ENCODE peak calls at places on chromosome 11, in eight cellular contexts. One of them, this sample, is unnamed.
A peak's percentile ranks its signal among the peaks of the same experiment; 100 is the strongest.

GRCh38 chr11:65446446-65447277 is 24.1 kb downstream of the NEAT1 start:
- DNase-seq in activated CD8-positive, alpha-beta memory T cell treated with anti-CD3 and anti-CD28 coated beads for 4 hours: no peak
- DNase-seq in GF-D8: no peak
- DNase-seq in hippocampal formation: no peak
- DNase-seq in stimulated activated CD8-positive, alpha-beta memory T cell treated with anti-CD3 and anti-CD28 coated beads, Interleukin-4, amount 100 ng/mL, for 4 hours: no peak
- DNase-seq in AG09319: no peak
- DNase-seq in naive thymus-derived CD8-positive, alpha-beta T cell: no peak
- DNase-seq in anterior cingulate cortex: no peak
- DNase-seq in this sample: no peak

GRCh38 chr11:48148749-48149148 is 67.9 kb upstream of the OR4B1 start:
- DNase-seq in activated CD8-positive, alpha-beta memory T cell treated with anti-CD3 and anti-CD28 coated beads for 4 hours: no peak
- DNase-seq in GF-D8: no peak
- DNase-seq in hippocampal formation: no peak
- DNase-seq in stimulated activated CD8-positive, alpha-beta memory T cell treated with anti-CD3 and anti-CD28 coated beads, Interleukin-4, amount 100 ng/mL, for 4 hours: no peak
- DNase-seq in AG09319: no peak
- DNase-seq in naive thymus-derived CD8-positive, alpha-beta T cell: no peak
- DNase-seq in anterior cingulate cortex: no peak
- DNase-seq in this sample: no peak

GRCh38 chr11:60788401-60789110 is 3.4 kb downstream of the MS4A10 start:
- DNase-seq in activated CD8-positive, alpha-beta memory T cell treated with anti-CD3 and anti-CD28 coated beads for 4 hours: no peak
- DNase-seq in GF-D8: no peak
- DNase-seq in hippocampal formation: no peak
- DNase-seq in stimulated activated CD8-positive, alpha-beta memory T cell treated with anti-CD3 and anti-CD28 coated beads, Interleukin-4, amount 100 ng/mL, for 4 hours: no peak
- DNase-seq in AG09319: no peak
- DNase-seq in naive thymus-derived CD8-positive, alpha-beta T cell: no peak
- DNase-seq in anterior cingulate cortex: no peak
- DNase-seq in this sample: no peak

GRCh38 chr11:65026810-65027209 is 429 bp upstream of the SNX15 start:
- DNase-seq in activated CD8-positive, alpha-beta memory T cell treated with anti-CD3 and anti-CD28 coated beads for 4 hours: no peak
- DNase-seq in GF-D8: no peak
- DNase-seq in hippocampal formation: no peak
- DNase-seq in stimulated activated CD8-positive, alpha-beta memory T cell treated with anti-CD3 and anti-CD28 coated beads, Interleukin-4, amount 100 ng/mL, for 4 hours: no peak
- DNase-seq in AG09319: no peak
- DNase-seq in naive thymus-derived CD8-positive, alpha-beta T cell: no peak
- DNase-seq in anterior cingulate cortex: no peak
- DNase-seq in this sample: no peak

GRCh38 chr11:22275600-22275999 is 62.6 kb upstream of the SLC17A6 start:
- DNase-seq in activated CD8-positive, alpha-beta memory T cell treated with anti-CD3 and anti-CD28 coated beads for 4 hours: no peak
- DNase-seq in GF-D8: no peak
- DNase-seq in hippocampal formation: no peak
- DNase-seq in stimulated activated CD8-positive, alpha-beta memory T cell treated with anti-CD3 and anti-CD28 coated beads, Interleukin-4, amount 100 ng/mL, for 4 hours: no peak
- DNase-seq in AG09319: no peak
- DNase-seq in naive thymus-derived CD8-positive, alpha-beta T cell: no peak
- DNase-seq in anterior cingulate cortex: no peak
- DNase-seq in this sample: no peak

GRCh38 chr11:121634889-121635288 is 182.1 kb upstream of the SORL1-AS1 start:
- DNase-seq in activated CD8-positive, alpha-beta memory T cell treated with anti-CD3 and anti-CD28 coated beads for 4 hours: no peak
- DNase-seq in GF-D8: no peak
- DNase-seq in hippocampal formation: no peak
- DNase-seq in stimulated activated CD8-positive, alpha-beta memory T cell treated with anti-CD3 and anti-CD28 coated beads, Interleukin-4, amount 100 ng/mL, for 4 hours: no peak
- DNase-seq in AG09319: peak; percentile 75
- DNase-seq in naive thymus-derived CD8-positive, alpha-beta T cell: no peak
- DNase-seq in anterior cingulate cortex: no peak
- DNase-seq in this sample: no peak

GRCh38 chr11:58394195-58394594 is 12.5 kb downstream of the OR5B3 start:
- DNase-seq in activated CD8-positive, alpha-beta memory T cell treated with anti-CD3 and anti-CD28 coated beads for 4 hours: no peak
- DNase-seq in GF-D8: no peak
- DNase-seq in hippocampal formation: no peak
- DNase-seq in stimulated activated CD8-positive, alpha-beta memory T cell treated with anti-CD3 and anti-CD28 coated beads, Interleukin-4, amount 100 ng/mL, for 4 hours: no peak
- DNase-seq in AG09319: no peak
- DNase-seq in naive thymus-derived CD8-positive, alpha-beta T cell: no peak
- DNase-seq in anterior cingulate cortex: no peak
- DNase-seq in this sample: no peak

GRCh38 chr11:116703421-116703820 is 69.4 kb downstream of the BUD13 start:
- DNase-seq in activated CD8-positive, alpha-beta memory T cell treated with anti-CD3 and anti-CD28 coated beads for 4 hours: no peak
- DNase-seq in GF-D8: no peak
- DNase-seq in hippocampal formation: no peak
- DNase-seq in stimulated activated CD8-positive, alpha-beta memory T cell treated with anti-CD3 and anti-CD28 coated beads, Interleukin-4, amount 100 ng/mL, for 4 hours: no peak
- DNase-seq in AG09319: no peak
- DNase-seq in naive thymus-derived CD8-positive, alpha-beta T cell: no peak
- DNase-seq in anterior cingulate cortex: peak; percentile 32
- DNase-seq in this sample: no peak

GRCh38 chr11:67698247-67698646 is 23.8 kb upstream of the ALDH3B2 start:
- DNase-seq in activated CD8-positive, alpha-beta memory T cell treated with anti-CD3 and anti-CD28 coated beads for 4 hours: no peak
- DNase-seq in GF-D8: no peak
- DNase-seq in hippocampal formation: no peak
- DNase-seq in stimulated activated CD8-positive, alpha-beta memory T cell treated with anti-CD3 and anti-CD28 coated beads, Interleukin-4, amount 100 ng/mL, for 4 hours: no peak
- DNase-seq in AG09319: no peak
- DNase-seq in naive thymus-derived CD8-positive, alpha-beta T cell: no peak
- DNase-seq in anterior cingulate cortex: no peak
- DNase-seq in this sample: no peak

GRCh38 chr11:27506200-27507182 is at the start of gene LIN7C:
- DNase-seq in activated CD8-positive, alpha-beta memory T cell treated with anti-CD3 and anti-CD28 coated beads for 4 hours: peak; percentile 93
- DNase-seq in GF-D8: peak; percentile 63
- DNase-seq in hippocampal formation: peak; percentile 93
- DNase-seq in stimulated activated CD8-positive, alpha-beta memory T cell treated with anti-CD3 and anti-CD28 coated beads, Interleukin-4, amount 100 ng/mL, for 4 hours: peak; percentile 93
- DNase-seq in AG09319: peak; percentile 88
- DNase-seq in naive thymus-derived CD8-positive, alpha-beta T cell: peak; percentile 93
- DNase-seq in anterior cingulate cortex: peak; percentile 93
- DNase-seq in this sample: peak; percentile 79

GRCh38 chr11:23359297-23359696 is 499.0 kb upstream of the CCDC179 start:
- DNase-seq in activated CD8-positive, alpha-beta memory T cell treated with anti-CD3 and anti-CD28 coated beads for 4 hours: no peak
- DNase-seq in GF-D8: no peak
- DNase-seq in hippocampal formation: no peak
- DNase-seq in stimulated activated CD8-positive, alpha-beta memory T cell treated with anti-CD3 and anti-CD28 coated beads, Interleukin-4, amount 100 ng/mL, for 4 hours: no peak
- DNase-seq in AG09319: peak; percentile 54
- DNase-seq in naive thymus-derived CD8-positive, alpha-beta T cell: no peak
- DNase-seq in anterior cingulate cortex: no peak
- DNase-seq in this sample: no peak

GRCh38 chr11:107785401-107785800 is 73.2 kb downstream of the SLC35F2 start:
- DNase-seq in activated CD8-positive, alpha-beta memory T cell treated with anti-CD3 and anti-CD28 coated beads for 4 hours: no peak
- DNase-seq in GF-D8: no peak
- DNase-seq in hippocampal formation: no peak
- DNase-seq in stimulated activated CD8-positive, alpha-beta memory T cell treated with anti-CD3 and anti-CD28 coated beads, Interleukin-4, amount 100 ng/mL, for 4 hours: no peak
- DNase-seq in AG09319: no peak
- DNase-seq in naive thymus-derived CD8-positive, alpha-beta T cell: no peak
- DNase-seq in anterior cingulate cortex: no peak
- DNase-seq in this sample: no peak

GRCh38 chr11:117600261-117600783 is 196.7 kb downstream of the DSCAML1 start:
- DNase-seq in activated CD8-positive, alpha-beta memory T cell treated with anti-CD3 and anti-CD28 coated beads for 4 hours: no peak
- DNase-seq in GF-D8: no peak
- DNase-seq in hippocampal formation: peak; percentile 76
- DNase-seq in stimulated activated CD8-positive, alpha-beta memory T cell treated with anti-CD3 and anti-CD28 coated beads, Interleukin-4, amount 100 ng/mL, for 4 hours: no peak
- DNase-seq in AG09319: no peak
- DNase-seq in naive thymus-derived CD8-positive, alpha-beta T cell: no peak
- DNase-seq in anterior cingulate cortex: peak; percentile 90
- DNase-seq in this sample: no peak

GRCh38 chr11:68598816-68599653 is 85.3 kb upstream of the GAL start:
- DNase-seq in activated CD8-positive, alpha-beta memory T cell treated with anti-CD3 and anti-CD28 coated beads for 4 hours: no peak
- DNase-seq in GF-D8: no peak
- DNase-seq in hippocampal formation: no peak
- DNase-seq in stimulated activated CD8-positive, alpha-beta memory T cell treated with anti-CD3 and anti-CD28 coated beads, Interleukin-4, amount 100 ng/mL, for 4 hours: no peak
- DNase-seq in AG09319: no peak
- DNase-seq in naive thymus-derived CD8-positive, alpha-beta T cell: no peak
- DNase-seq in anterior cingulate cortex: no peak
- DNase-seq in this sample: no peak

GRCh38 chr11:131511794-131512193 is 141.4 kb downstream of the NTM start:
- DNase-seq in activated CD8-positive, alpha-beta memory T cell treated with anti-CD3 and anti-CD28 coated beads for 4 hours: no peak
- DNase-seq in GF-D8: no peak
- DNase-seq in hippocampal formation: no peak
- DNase-seq in stimulated activated CD8-positive, alpha-beta memory T cell treated with anti-CD3 and anti-CD28 coated beads, Interleukin-4, amount 100 ng/mL, for 4 hours: no peak
- DNase-seq in AG09319: no peak
- DNase-seq in naive thymus-derived CD8-positive, alpha-beta T cell: no peak
- DNase-seq in anterior cingulate cortex: no peak
- DNase-seq in this sample: no peak

GRCh38 chr11:113271551-113272245 is 42.7 kb upstream of the TTC12 start:
- DNase-seq in activated CD8-positive, alpha-beta memory T cell treated with anti-CD3 and anti-CD28 coated beads for 4 hours: no peak
- DNase-seq in GF-D8: no peak
- DNase-seq in hippocampal formation: no peak
- DNase-seq in stimulated activated CD8-positive, alpha-beta memory T cell treated with anti-CD3 and anti-CD28 coated beads, Interleukin-4, amount 100 ng/mL, for 4 hours: no peak
- DNase-seq in AG09319: no peak
- DNase-seq in naive thymus-derived CD8-positive, alpha-beta T cell: no peak
- DNase-seq in anterior cingulate cortex: no peak
- DNase-seq in this sample: no peak

GRCh38 chr11:111306321-111306720 is 8.0 kb downstream of the POU2AF3 start:
- DNase-seq in activated CD8-positive, alpha-beta memory T cell treated with anti-CD3 and anti-CD28 coated beads for 4 hours: no peak
- DNase-seq in GF-D8: no peak
- DNase-seq in hippocampal formation: no peak
- DNase-seq in stimulated activated CD8-positive, alpha-beta memory T cell treated with anti-CD3 and anti-CD28 coated beads, Interleukin-4, amount 100 ng/mL, for 4 hours: no peak
- DNase-seq in AG09319: no peak
- DNase-seq in naive thymus-derived CD8-positive, alpha-beta T cell: no peak
- DNase-seq in anterior cingulate cortex: no peak
- DNase-seq in this sample: no peak

GRCh38 chr11:126499124-126499752 is 143.8 kb downstream of the ST3GAL4 start:
- DNase-seq in activated CD8-positive, alpha-beta memory T cell treated with anti-CD3 and anti-CD28 coated beads for 4 hours: no peak
- DNase-seq in GF-D8: no peak
- DNase-seq in hippocampal formation: no peak
- DNase-seq in stimulated activated CD8-positive, alpha-beta memory T cell treated with anti-CD3 and anti-CD28 coated beads, Interleukin-4, amount 100 ng/mL, for 4 hours: no peak
- DNase-seq in AG09319: no peak
- DNase-seq in naive thymus-derived CD8-positive, alpha-beta T cell: no peak
- DNase-seq in anterior cingulate cortex: no peak
- DNase-seq in this sample: no peak

GRCh38 chr11:34468209-34468841 is 29.6 kb downstream of the CAT start:
- DNase-seq in activated CD8-positive, alpha-beta memory T cell treated with anti-CD3 and anti-CD28 coated beads for 4 hours: peak; percentile 2
- DNase-seq in GF-D8: peak; percentile 31
- DNase-seq in hippocampal formation: no peak
- DNase-seq in stimulated activated CD8-positive, alpha-beta memory T cell treated with anti-CD3 and anti-CD28 coated beads, Interleukin-4, amount 100 ng/mL, for 4 hours: no peak
- DNase-seq in AG09319: no peak
- DNase-seq in naive thymus-derived CD8-positive, alpha-beta T cell: no peak
- DNase-seq in anterior cingulate cortex: no peak
- DNase-seq in this sample: no peak

GRCh38 chr11:116576523-116576922 is 196.3 kb downstream of the BUD13 start:
- DNase-seq in activated CD8-positive, alpha-beta memory T cell treated with anti-CD3 and anti-CD28 coated beads for 4 hours: no peak
- DNase-seq in GF-D8: no peak
- DNase-seq in hippocampal formation: no peak
- DNase-seq in stimulated activated CD8-positive, alpha-beta memory T cell treated with anti-CD3 and anti-CD28 coated beads, Interleukin-4, amount 100 ng/mL, for 4 hours: no peak
- DNase-seq in AG09319: no peak
- DNase-seq in naive thymus-derived CD8-positive, alpha-beta T cell: no peak
- DNase-seq in anterior cingulate cortex: no peak
- DNase-seq in this sample: peak; percentile 35

GRCh38 chr11:122711831-122712378 is 56.4 kb downstream of the UBASH3B start:
- DNase-seq in activated CD8-positive, alpha-beta memory T cell treated with anti-CD3 and anti-CD28 coated beads for 4 hours: no peak
- DNase-seq in GF-D8: no peak
- DNase-seq in hippocampal formation: peak; percentile 16
- DNase-seq in stimulated activated CD8-positive, alpha-beta memory T cell treated with anti-CD3 and anti-CD28 coated beads, Interleukin-4, amount 100 ng/mL, for 4 hours: no peak
- DNase-seq in AG09319: no peak
- DNase-seq in naive thymus-derived CD8-positive, alpha-beta T cell: no peak
- DNase-seq in anterior cingulate cortex: no peak
- DNase-seq in this sample: no peak

GRCh38 chr11:69123593-69124545 is 31.9 kb upstream of the SMIM38 start:
- DNase-seq in activated CD8-positive, alpha-beta memory T cell treated with anti-CD3 and anti-CD28 coated beads for 4 hours: no peak
- DNase-seq in GF-D8: no peak
- DNase-seq in hippocampal formation: no peak
- DNase-seq in stimulated activated CD8-positive, alpha-beta memory T cell treated with anti-CD3 and anti-CD28 coated beads, Interleukin-4, amount 100 ng/mL, for 4 hours: no peak
- DNase-seq in AG09319: no peak
- DNase-seq in naive thymus-derived CD8-positive, alpha-beta T cell: no peak
- DNase-seq in anterior cingulate cortex: no peak
- DNase-seq in this sample: no peak

GRCh38 chr11:62139526-62140301 is 15.9 kb downstream of the INCENP start:
- DNase-seq in activated CD8-positive, alpha-beta memory T cell treated with anti-CD3 and anti-CD28 coated beads for 4 hours: no peak
- DNase-seq in GF-D8: no peak
- DNase-seq in hippocampal formation: no peak
- DNase-seq in stimulated activated CD8-positive, alpha-beta memory T cell treated with anti-CD3 and anti-CD28 coated beads, Interleukin-4, amount 100 ng/mL, for 4 hours: no peak
- DNase-seq in AG09319: no peak
- DNase-seq in naive thymus-derived CD8-positive, alpha-beta T cell: no peak
- DNase-seq in anterior cingulate cortex: no peak
- DNase-seq in this sample: no peak

GRCh38 chr11:109130910-109131309 is 291.1 kb upstream of the C11orf87 start:
- DNase-seq in activated CD8-positive, alpha-beta memory T cell treated with anti-CD3 and anti-CD28 coated beads for 4 hours: no peak
- DNase-seq in GF-D8: no peak
- DNase-seq in hippocampal formation: no peak
- DNase-seq in stimulated activated CD8-positive, alpha-beta memory T cell treated with anti-CD3 and anti-CD28 coated beads, Interleukin-4, amount 100 ng/mL, for 4 hours: no peak
- DNase-seq in AG09319: no peak
- DNase-seq in naive thymus-derived CD8-positive, alpha-beta T cell: no peak
- DNase-seq in anterior cingulate cortex: no peak
- DNase-seq in this sample: no peak

GRCh38 chr11:46357483-46357936 is 10.2 kb downstream of the DGKZ start:
- DNase-seq in activated CD8-positive, alpha-beta memory T cell treated with anti-CD3 and anti-CD28 coated beads for 4 hours: no peak
- DNase-seq in GF-D8: no peak
- DNase-seq in hippocampal formation: no peak
- DNase-seq in stimulated activated CD8-positive, alpha-beta memory T cell treated with anti-CD3 and anti-CD28 coated beads, Interleukin-4, amount 100 ng/mL, for 4 hours: no peak
- DNase-seq in AG09319: no peak
- DNase-seq in naive thymus-derived CD8-positive, alpha-beta T cell: no peak
- DNase-seq in anterior cingulate cortex: no peak
- DNase-seq in this sample: no peak

GRCh38 chr11:125903753-125904659 is at the start of gene DDX25:
- DNase-seq in activated CD8-positive, alpha-beta memory T cell treated with anti-CD3 and anti-CD28 coated beads for 4 hours: no peak
- DNase-seq in GF-D8: no peak
- DNase-seq in hippocampal formation: peak; percentile 43
- DNase-seq in stimulated activated CD8-positive, alpha-beta memory T cell treated with anti-CD3 and anti-CD28 coated beads, Interleukin-4, amount 100 ng/mL, for 4 hours: no peak
- DNase-seq in AG09319: no peak
- DNase-seq in naive thymus-derived CD8-positive, alpha-beta T cell: no peak
- DNase-seq in anterior cingulate cortex: peak; percentile 41
- DNase-seq in this sample: no peak

GRCh38 chr11:92251980-92252379 is 27.4 kb downstream of the FAT3 start:
- DNase-seq in activated CD8-positive, alpha-beta memory T cell treated with anti-CD3 and anti-CD28 coated beads for 4 hours: no peak
- DNase-seq in GF-D8: no peak
- DNase-seq in hippocampal formation: no peak
- DNase-seq in stimulated activated CD8-positive, alpha-beta memory T cell treated with anti-CD3 and anti-CD28 coated beads, Interleukin-4, amount 100 ng/mL, for 4 hours: no peak
- DNase-seq in AG09319: no peak
- DNase-seq in naive thymus-derived CD8-positive, alpha-beta T cell: no peak
- DNase-seq in anterior cingulate cortex: no peak
- DNase-seq in this sample: no peak

GRCh38 chr11:68040121-68040956 is 1.5 kb downstream of the TCIRG1 start:
- DNase-seq in activated CD8-positive, alpha-beta memory T cell treated with anti-CD3 and anti-CD28 coated beads for 4 hours: no peak
- DNase-seq in GF-D8: peak; percentile 73
- DNase-seq in hippocampal formation: no peak
- DNase-seq in stimulated activated CD8-positive, alpha-beta memory T cell treated with anti-CD3 and anti-CD28 coated beads, Interleukin-4, amount 100 ng/mL, for 4 hours: no peak
- DNase-seq in AG09319: peak; percentile 35
- DNase-seq in naive thymus-derived CD8-positive, alpha-beta T cell: peak; percentile 39
- DNase-seq in anterior cingulate cortex: no peak
- DNase-seq in this sample: no peak

GRCh38 chr11:68837583-68838571 is 3.8 kb downstream of the CPT1A start:
- DNase-seq in activated CD8-positive, alpha-beta memory T cell treated with anti-CD3 and anti-CD28 coated beads for 4 hours: no peak
- DNase-seq in GF-D8: peak; percentile 2
- DNase-seq in hippocampal formation: no peak
- DNase-seq in stimulated activated CD8-positive, alpha-beta memory T cell treated with anti-CD3 and anti-CD28 coated beads, Interleukin-4, amount 100 ng/mL, for 4 hours: no peak
- DNase-seq in AG09319: no peak
- DNase-seq in naive thymus-derived CD8-positive, alpha-beta T cell: no peak
- DNase-seq in anterior cingulate cortex: no peak
- DNase-seq in this sample: no peak